ENCODE peak calls at places on chromosomes 11 and 22, in five cellular contexts. G is lower leg skin, F is GM12891, W is stomach, R is IMR-90. Z is an unnamed sample.

GRCh38 chr11:6612816-6613136 is 760 bp upstream of the TAF10 start:
- DNase-seq in G (no peak), F (no peak), W (no peak), R (no peak), Z (peak; percentile 49)

GRCh38 chr11:61718046-61718531 is 34.3 kb upstream of the MYRF start:
- DNase-seq in G (no peak), F (no peak), W (no peak), R (no peak), Z (no peak)

GRCh38 chr11:1226981-1227550 is 4.2 kb downstream of the MUC5B start:
- DNase-seq in G (no peak), F (no peak), W (no peak), R (peak; percentile 4), Z (no peak)

GRCh38 chr11:126391286-126391954 is 35.9 kb downstream of the ST3GAL4 start:
- DNase-seq in G (no peak), F (no peak), W (no peak), R (no peak), Z (no peak)

GRCh38 chr11:36034572-36035331 is 90.9 kb downstream of the LDLRAD3 start:
- DNase-seq in G (no peak), F (no peak), W (no peak), R (peak; percentile 90), Z (no peak)

GRCh38 chr11:47234669-47235075 is 13.9 kb downstream of the ACP2 start:
- DNase-seq in G (no peak), F (no peak), W (peak; percentile 86), R (peak; percentile 13), Z (peak; percentile 54)

GRCh38 chr11:31763296-31763695 is 47.8 kb downstream of the PAX6 start:
- DNase-seq in G (no peak), F (no peak), W (no peak), R (no peak), Z (no peak)

GRCh38 chr11:67301313-67301921 is 1.9 kb upstream of the SSH3 start:
- DNase-seq in G (no peak), F (no peak), W (no peak), R (no peak), Z (peak; percentile 43)

GRCh38 chr11:37786214-37786755 is 1188.2 kb upstream of the RAG2 start:
- DNase-seq in G (no peak), F (no peak), W (no peak), R (peak; percentile 74), Z (no peak)

GRCh38 chr11:127110542-127110941 is 110.0 kb upstream of the KIRREL3 start:
- DNase-seq in G (no peak), F (no peak), W (no peak), R (no peak), Z (no peak)

GRCh38 chr11:122690801-122691649 is 35.5 kb downstream of the UBASH3B start:
- DNase-seq in G (no peak), F (no peak), W (no peak), R (peak; percentile 57), Z (no peak)

GRCh38 chr22:42714768-42715430 is 5.8 kb downstream of the A4GALT start:
- DNase-seq in G (no peak), F (no peak), W (no peak), R (no peak), Z (no peak)

GRCh38 chr22:49936018-49936972 is 17.9 kb downstream of the CRELD2 start:
- DNase-seq in G (peak; percentile 90), F (peak; percentile 86), W (peak; percentile 95), R (peak; percentile 86), Z (peak; percentile 90)
- TF ChIP-seq POLR2A in G (no peak), F (no peak), W (no peak), R (no peak), Z (no peak)

GRCh38 chr11:75428301-75428724 is 4.7 kb downstream of the KLHL35 start:
- DNase-seq in G (peak; percentile 89), F (peak; percentile 88), W (peak; percentile 91), R (peak; percentile 76), Z (peak; percentile 89)
- TF ChIP-seq POLR2A in G (no peak), F (no peak), W (no peak), R (no peak), Z (peak; percentile 41)

DNA sequence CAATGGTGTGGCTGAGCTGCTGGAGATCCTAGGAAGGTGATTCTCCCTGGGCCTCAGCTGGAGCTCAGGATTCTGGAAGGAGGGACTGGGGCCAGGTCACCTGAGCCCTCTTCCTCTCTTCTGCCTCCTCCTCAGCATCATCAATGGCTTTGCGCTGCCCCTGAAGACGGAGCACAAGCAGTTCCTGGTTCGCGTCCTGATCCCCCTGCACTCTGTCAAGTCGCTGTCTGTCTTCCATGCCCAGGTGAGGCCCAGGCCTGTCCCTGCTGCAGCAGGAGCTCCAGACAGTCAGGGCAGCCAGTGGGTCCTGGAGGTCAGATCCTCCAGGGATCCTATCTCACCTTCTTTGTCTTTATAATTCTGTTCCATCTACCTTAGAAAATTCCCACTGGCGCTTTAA is 5.3 kb downstream of the GPHA2 start:
- DNase-seq in G (no peak), F (no peak), W (no peak), R (no peak), Z (no peak)
- TF ChIP-seq POLR2A in G (no peak), F (no peak), W (no peak), R (no peak), Z (no peak)

DNA sequence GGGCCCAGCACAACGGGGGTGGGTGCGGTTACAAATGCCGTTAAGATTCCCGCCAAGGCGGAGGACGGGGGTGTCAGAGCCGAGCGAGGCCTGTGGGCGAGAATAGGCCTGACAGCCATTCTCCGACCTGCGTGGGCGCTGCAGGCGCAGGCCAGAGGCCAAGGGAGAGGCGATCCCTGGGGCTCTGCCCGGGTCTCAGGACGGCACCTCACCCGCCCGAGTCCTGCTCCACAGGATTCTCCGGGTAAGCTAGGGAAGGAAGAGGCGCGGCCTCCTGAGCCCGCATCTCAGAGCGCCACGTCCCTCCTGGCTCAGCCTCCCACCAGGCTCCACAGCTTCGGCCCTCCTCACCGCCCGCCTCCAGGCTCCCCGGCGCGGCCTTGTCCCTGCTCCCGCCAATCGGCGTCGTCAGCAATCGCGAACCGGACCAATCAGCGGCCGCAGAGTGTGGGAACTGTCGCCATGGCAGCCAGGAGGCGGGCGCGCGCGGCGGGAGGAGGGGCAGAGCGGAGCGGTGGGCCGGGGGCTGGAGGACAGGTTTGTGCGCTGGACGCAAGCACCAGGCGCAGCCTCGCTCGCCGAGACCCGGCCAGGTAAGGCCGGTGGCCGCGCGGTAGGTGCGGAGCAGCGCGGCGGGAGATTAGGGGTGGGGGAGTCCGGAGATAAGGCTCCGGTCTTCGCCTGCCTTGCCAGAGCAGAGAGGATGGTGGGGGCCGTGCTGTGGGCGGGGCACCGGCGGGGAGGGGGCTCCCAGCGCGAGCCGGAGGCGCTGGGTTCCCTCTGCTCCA is at the start of gene NUCB2:
- DNase-seq in G (peak; percentile 95), F (peak; percentile 89), W (peak; percentile 98), R (peak; percentile 93), Z (peak; percentile 98)
- TF ChIP-seq POLR2A in G (no peak), F (peak; percentile 61), W (no peak), R (peak; percentile 72), Z (peak; percentile 65)

GRCh38 chr22:23179381-23180294 is 671 bp upstream of the BCR start:
- DNase-seq in G (no peak), F (no peak), W (peak; percentile 44), R (no peak), Z (no peak)

GRCh38 chr22:23180893-23181762 is 819 bp downstream of the BCR start:
- DNase-seq in G (no peak), F (peak; percentile 58), W (no peak), R (no peak), Z (no peak)

GRCh38 chr22:23181763-23182288 is 1.5 kb downstream of the BCR start:
- DNase-seq in G (no peak), F (no peak), W (no peak), R (no peak), Z (no peak)

GRCh38 chr22:23178512-23179254 is 1.6 kb upstream of the BCR start:
- DNase-seq in G (peak; percentile 37), F (peak; percentile 62), W (peak; percentile 75), R (peak; percentile 38), Z (peak; percentile 41)

DNA sequence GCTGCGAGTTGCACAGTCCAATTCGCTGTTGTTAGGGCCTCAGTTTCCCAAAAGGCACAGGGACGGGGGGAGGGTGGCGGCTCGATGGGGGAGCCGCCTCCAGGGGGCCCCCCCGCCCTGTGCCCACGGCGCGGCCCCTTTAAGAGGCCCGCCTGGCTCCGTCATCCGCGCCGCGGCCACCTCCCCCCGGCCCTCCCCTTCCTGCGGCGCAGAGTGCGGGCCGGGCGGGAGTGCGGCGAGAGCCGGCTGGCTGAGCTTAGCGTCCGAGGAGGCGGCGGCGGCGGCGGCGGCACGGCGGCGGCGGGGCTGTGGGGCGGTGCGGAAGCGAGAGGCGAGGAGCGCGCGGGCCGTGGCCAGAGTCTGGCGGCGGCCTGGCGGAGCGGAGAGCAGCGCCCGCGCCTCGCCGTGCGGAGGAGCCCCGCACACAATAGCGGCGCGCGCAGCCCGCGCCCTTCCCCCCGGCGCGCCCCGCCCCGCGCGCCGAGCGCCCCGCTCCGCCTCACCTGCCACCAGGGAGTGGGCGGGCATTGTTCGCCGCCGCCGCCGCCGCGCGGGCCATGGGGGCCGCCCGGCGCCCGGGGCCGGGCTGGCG is at the start of gene BCR:
- DNase-seq in G (peak; percentile 41), F (peak; percentile 87), W (peak; percentile 83), R (peak; percentile 65), Z (peak; percentile 86)
- TF ChIP-seq POLR2A in G (no peak), F (no peak), W (no peak), R (no peak), Z (peak; percentile 89)